ENCODE peak calls at places on chromosome 15, in nine cellular contexts. One of them, this sample, is unnamed.
A peak's percentile ranks its signal among the peaks of the same experiment; 100 is the strongest.

GRCh38 chr15:29688981-29689723 is 133.1 kb downstream of the TJP1 start:
- DNase-seq in A549: no peak
- DNase-seq in adrenal gland: no peak
- DNase-seq in HCT116: no peak
- DNase-seq in suprapubic skin: no peak
- DNase-seq in sigmoid colon: no peak
- DNase-seq in gastrocnemius medialis: no peak
- DNase-seq in IMR-90: no peak
- DNase-seq in tibial nerve: no peak
- DNase-seq in this sample: no peak

GRCh38 chr15:98889930-98890695 is 117.5 kb downstream of the PGPEP1L start:
- DNase-seq in A549: no peak
- DNase-seq in adrenal gland: no peak
- DNase-seq in HCT116: no peak
- DNase-seq in suprapubic skin: no peak
- DNase-seq in sigmoid colon: no peak
- DNase-seq in gastrocnemius medialis: no peak
- DNase-seq in IMR-90: peak; percentile 95
- DNase-seq in tibial nerve: no peak
- DNase-seq in this sample: no peak

GRCh38 chr15:60858511-60859085 is 370.5 kb downstream of the RORA start:
- DNase-seq in A549: no peak
- DNase-seq in adrenal gland: no peak
- DNase-seq in HCT116: no peak
- DNase-seq in suprapubic skin: no peak
- DNase-seq in sigmoid colon: no peak
- DNase-seq in gastrocnemius medialis: no peak
- DNase-seq in IMR-90: no peak
- DNase-seq in tibial nerve: no peak
- DNase-seq in this sample: no peak

GRCh38 chr15:101476756-101477155 is 12.8 kb downstream of the PCSK6 start:
- DNase-seq in A549: no peak
- DNase-seq in adrenal gland: no peak
- DNase-seq in HCT116: no peak
- DNase-seq in suprapubic skin: no peak
- DNase-seq in sigmoid colon: no peak
- DNase-seq in gastrocnemius medialis: no peak
- DNase-seq in IMR-90: no peak
- DNase-seq in tibial nerve: no peak
- DNase-seq in this sample: no peak

GRCh38 chr15:68154923-68155559 is 50.1 kb downstream of the CALML4 start:
- DNase-seq in A549: peak; percentile 39
- DNase-seq in adrenal gland: peak; percentile 64
- DNase-seq in HCT116: peak; percentile 27
- DNase-seq in suprapubic skin: no peak
- DNase-seq in sigmoid colon: no peak
- DNase-seq in gastrocnemius medialis: no peak
- DNase-seq in IMR-90: peak; percentile 70
- DNase-seq in tibial nerve: peak; percentile 71
- DNase-seq in this sample: peak; percentile 38

GRCh38 chr15:69535101-69535638 is 82.6 kb downstream of the RPLP1 start:
- DNase-seq in A549: no peak
- DNase-seq in adrenal gland: no peak
- DNase-seq in HCT116: no peak
- DNase-seq in suprapubic skin: no peak
- DNase-seq in sigmoid colon: no peak
- DNase-seq in gastrocnemius medialis: no peak
- DNase-seq in IMR-90: peak; percentile 70
- DNase-seq in tibial nerve: no peak
- DNase-seq in this sample: no peak

GRCh38 chr15:98505611-98506031 is 142.7 kb upstream of the IGF1R start:
- DNase-seq in A549: no peak
- DNase-seq in adrenal gland: no peak
- DNase-seq in HCT116: no peak
- DNase-seq in suprapubic skin: peak; percentile 91
- DNase-seq in sigmoid colon: peak; percentile 77
- DNase-seq in gastrocnemius medialis: peak; percentile 47
- DNase-seq in IMR-90: no peak
- DNase-seq in tibial nerve: peak; percentile 81
- DNase-seq in this sample: no peak

GRCh38 chr15:67148196-67148701 is 82.8 kb downstream of the SMAD3 start:
- DNase-seq in A549: no peak
- DNase-seq in adrenal gland: no peak
- DNase-seq in HCT116: no peak
- DNase-seq in suprapubic skin: no peak
- DNase-seq in sigmoid colon: peak; percentile 50
- DNase-seq in gastrocnemius medialis: no peak
- DNase-seq in IMR-90: peak; percentile 74
- DNase-seq in tibial nerve: no peak
- DNase-seq in this sample: no peak

GRCh38 chr15:91867581-91868026 is 14.1 kb downstream of the SLCO3A1 start:
- DNase-seq in A549: peak; percentile 78
- DNase-seq in adrenal gland: peak; percentile 92
- DNase-seq in HCT116: peak; percentile 61
- DNase-seq in suprapubic skin: no peak
- DNase-seq in sigmoid colon: peak; percentile 91
- DNase-seq in gastrocnemius medialis: peak; percentile 34
- DNase-seq in IMR-90: peak; percentile 87
- DNase-seq in tibial nerve: no peak
- DNase-seq in this sample: peak; percentile 78

GRCh38 chr15:39084683-39085530 is 496.0 kb upstream of the THBS1 start:
- DNase-seq in A549: no peak
- DNase-seq in adrenal gland: no peak
- DNase-seq in HCT116: no peak
- DNase-seq in suprapubic skin: no peak
- DNase-seq in sigmoid colon: peak; percentile 81
- DNase-seq in gastrocnemius medialis: no peak
- DNase-seq in IMR-90: peak; percentile 92
- DNase-seq in tibial nerve: no peak
- DNase-seq in this sample: peak; percentile 51

GRCh38 chr15:78726870-78727551 is 84.3 kb downstream of the ADAMTS7 start:
- DNase-seq in A549: peak; percentile 44
- DNase-seq in adrenal gland: peak; percentile 64
- DNase-seq in HCT116: peak; percentile 70
- DNase-seq in suprapubic skin: no peak
- DNase-seq in sigmoid colon: no peak
- DNase-seq in gastrocnemius medialis: no peak
- DNase-seq in IMR-90: no peak
- DNase-seq in tibial nerve: no peak
- DNase-seq in this sample: no peak

GRCh38 chr15:99565031-99565280 is 828 bp upstream of the MEF2A start:
- DNase-seq in A549: no peak
- DNase-seq in adrenal gland: no peak
- DNase-seq in HCT116: no peak
- DNase-seq in suprapubic skin: no peak
- DNase-seq in sigmoid colon: no peak
- DNase-seq in gastrocnemius medialis: no peak
- DNase-seq in IMR-90: no peak
- DNase-seq in tibial nerve: no peak
- DNase-seq in this sample: no peak

GRCh38 chr15:78450285-78450858 is 12.4 kb downstream of the IREB2 start:
- DNase-seq in A549: no peak
- DNase-seq in adrenal gland: no peak
- DNase-seq in HCT116: no peak
- DNase-seq in suprapubic skin: no peak
- DNase-seq in sigmoid colon: no peak
- DNase-seq in gastrocnemius medialis: no peak
- DNase-seq in IMR-90: no peak
- DNase-seq in tibial nerve: no peak
- DNase-seq in this sample: no peak

GRCh38 chr15:70775160-70775559 is 11.8 kb upstream of the UACA start:
- DNase-seq in A549: peak; percentile 53
- DNase-seq in adrenal gland: no peak
- DNase-seq in HCT116: no peak
- DNase-seq in suprapubic skin: no peak
- DNase-seq in sigmoid colon: no peak
- DNase-seq in gastrocnemius medialis: no peak
- DNase-seq in IMR-90: peak; percentile 82
- DNase-seq in tibial nerve: no peak
- DNase-seq in this sample: no peak

GRCh38 chr15:100958326-100959065 is 39.3 kb downstream of the LRRK1 start:
- DNase-seq in A549: peak; percentile 77
- DNase-seq in adrenal gland: no peak
- DNase-seq in HCT116: no peak
- DNase-seq in suprapubic skin: no peak
- DNase-seq in sigmoid colon: no peak
- DNase-seq in gastrocnemius medialis: no peak
- DNase-seq in IMR-90: peak; percentile 71
- DNase-seq in tibial nerve: no peak
- DNase-seq in this sample: no peak

GRCh38 chr15:39804026-39804425 is 21.4 kb upstream of the FSIP1 start:
- DNase-seq in A549: no peak
- DNase-seq in adrenal gland: no peak
- DNase-seq in HCT116: no peak
- DNase-seq in suprapubic skin: no peak
- DNase-seq in sigmoid colon: no peak
- DNase-seq in gastrocnemius medialis: no peak
- DNase-seq in IMR-90: peak; percentile 51
- DNase-seq in tibial nerve: no peak
- DNase-seq in this sample: no peak

GRCh38 chr15:64361259-64361658 is 5.3 kb upstream of the CSNK1G1 start:
- DNase-seq in A549: no peak
- DNase-seq in adrenal gland: no peak
- DNase-seq in HCT116: no peak
- DNase-seq in suprapubic skin: no peak
- DNase-seq in sigmoid colon: no peak
- DNase-seq in gastrocnemius medialis: no peak
- DNase-seq in IMR-90: no peak
- DNase-seq in tibial nerve: no peak
- DNase-seq in this sample: no peak

GRCh38 chr15:67084561-67084960 is 19.2 kb downstream of the SMAD3 start:
- DNase-seq in A549: no peak
- DNase-seq in adrenal gland: no peak
- DNase-seq in HCT116: no peak
- DNase-seq in suprapubic skin: no peak
- DNase-seq in sigmoid colon: no peak
- DNase-seq in gastrocnemius medialis: no peak
- DNase-seq in IMR-90: no peak
- DNase-seq in tibial nerve: no peak
- DNase-seq in this sample: no peak

GRCh38 chr15:94509259-94509658 is 277.9 kb downstream of the MCTP2 start:
- DNase-seq in A549: no peak
- DNase-seq in adrenal gland: no peak
- DNase-seq in HCT116: no peak
- DNase-seq in suprapubic skin: no peak
- DNase-seq in sigmoid colon: no peak
- DNase-seq in gastrocnemius medialis: no peak
- DNase-seq in IMR-90: no peak
- DNase-seq in tibial nerve: no peak
- DNase-seq in this sample: no peak
- H3K9me3 ChIP-seq in A549: peaks cover 10% of the 10 kb centered on the region
- H3K9me3 ChIP-seq in adrenal gland: no peaks in the 10 kb centered on the region
- H3K9me3 ChIP-seq in HCT116: no peaks in the 10 kb centered on the region
- H3K9me3 ChIP-seq in suprapubic skin: no peaks in the 10 kb centered on the region
- H3K9me3 ChIP-seq in sigmoid colon: no peaks in the 10 kb centered on the region
- H3K9me3 ChIP-seq in gastrocnemius medialis: no peaks in the 10 kb centered on the region
- H3K9me3 ChIP-seq in IMR-90: peaks cover 10% of the 10 kb centered on the region
- H3K9me3 ChIP-seq in tibial nerve: peaks cover 34% of the 10 kb centered on the region
- H3K9me3 ChIP-seq in this sample: peaks cover 33% of the 10 kb centered on the region

DNA sequence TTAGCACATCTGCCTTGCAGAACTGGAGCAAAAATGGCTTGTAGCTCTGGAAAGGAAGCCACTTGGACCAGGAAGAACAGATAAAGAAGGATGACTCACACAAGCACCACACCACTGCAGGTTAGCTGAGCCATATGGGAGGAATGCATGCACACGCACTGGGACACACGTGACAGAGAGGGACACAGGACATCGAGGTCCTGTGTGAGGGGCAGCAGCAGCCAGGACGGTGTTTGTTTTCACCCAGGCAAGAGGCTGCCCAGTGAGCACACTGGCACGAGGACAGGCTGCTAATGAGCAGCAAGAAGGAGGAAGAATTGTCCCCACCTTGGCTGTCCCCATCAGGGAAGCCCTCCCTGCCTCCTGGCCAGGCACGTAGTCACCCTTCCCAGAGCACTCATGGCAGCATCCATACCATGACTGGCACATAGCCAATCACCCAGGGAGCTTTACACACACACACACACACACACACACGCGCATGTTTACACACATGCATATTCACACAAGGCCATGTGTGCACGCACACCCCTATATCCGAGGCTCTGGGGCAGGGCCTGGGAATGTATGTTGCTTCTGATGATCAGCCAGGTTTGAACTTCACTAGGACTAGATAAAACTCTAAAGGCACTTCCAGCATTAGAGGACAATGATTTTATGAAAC is 24.0 kb upstream of the SPTBN5 start:
- DNase-seq in A549: peak; percentile 24
- DNase-seq in adrenal gland: peak; percentile 61
- DNase-seq in HCT116: peak; percentile 57
- DNase-seq in suprapubic skin: no peak
- DNase-seq in sigmoid colon: no peak
- DNase-seq in gastrocnemius medialis: peak; percentile 93
- DNase-seq in IMR-90: peak; percentile 84
- DNase-seq in tibial nerve: no peak
- DNase-seq in this sample: peak; percentile 70
- TF ChIP-seq POLR2A in A549: no peak
- TF ChIP-seq POLR2A in adrenal gland: no peak
- TF ChIP-seq POLR2A in HCT116: no peak
- TF ChIP-seq POLR2A in suprapubic skin: no peak
- TF ChIP-seq POLR2A in sigmoid colon: no peak
- TF ChIP-seq POLR2A in gastrocnemius medialis: no peak
- TF ChIP-seq POLR2A in IMR-90: no peak
- TF ChIP-seq POLR2A in tibial nerve: no peak
- TF ChIP-seq POLR2A in this sample: no peak

DNA sequence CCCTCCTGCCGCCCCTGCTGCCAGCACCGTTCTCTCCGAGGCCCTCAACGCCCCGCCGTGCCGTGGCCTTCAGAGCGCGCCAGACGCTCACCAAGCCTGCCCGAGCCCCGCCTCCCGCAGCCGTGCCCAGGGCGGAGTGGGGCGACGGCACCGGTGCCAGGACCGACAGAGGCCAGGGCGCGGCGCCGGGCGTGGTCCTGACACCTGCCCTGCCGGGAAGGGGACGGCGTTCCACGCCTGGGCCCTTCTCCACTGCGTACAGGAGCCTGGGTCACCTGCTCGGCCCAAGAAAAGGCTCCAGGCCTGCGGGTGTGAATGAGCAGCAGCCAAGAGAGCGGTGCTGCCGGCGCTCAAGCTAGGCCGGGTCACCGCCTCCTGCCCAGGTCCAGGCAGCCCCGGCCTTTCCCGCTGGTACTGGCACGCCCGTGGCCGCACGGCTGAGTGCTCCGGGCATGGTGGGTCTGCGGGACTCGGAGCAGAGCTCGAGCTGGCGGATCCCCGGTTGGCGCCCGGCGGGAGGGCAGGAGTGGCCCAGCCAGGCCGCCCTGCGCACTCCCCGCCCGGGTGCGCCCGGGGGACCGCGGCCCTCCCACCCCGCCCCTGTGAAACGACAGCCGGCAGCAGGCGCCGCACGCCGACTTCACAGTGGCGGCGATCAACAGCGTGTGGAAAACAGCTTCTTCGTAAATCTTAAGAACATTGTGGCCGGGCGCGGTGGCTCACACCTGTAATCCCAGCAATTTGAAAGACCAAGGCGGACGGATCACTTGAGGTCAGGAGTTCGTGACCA is 4.2 kb downstream of the OCA2 start:
- DNase-seq in A549: no peak
- DNase-seq in adrenal gland: peak; percentile 54
- DNase-seq in HCT116: no peak
- DNase-seq in suprapubic skin: peak; percentile 77
- DNase-seq in sigmoid colon: peak; percentile 60
- DNase-seq in gastrocnemius medialis: no peak
- DNase-seq in IMR-90: no peak
- DNase-seq in tibial nerve: no peak
- DNase-seq in this sample: no peak
- H3K4me3 ChIP-seq in A549: no peak overlapping the region
- H3K4me3 ChIP-seq in adrenal gland: no peak overlapping the region
- H3K4me3 ChIP-seq in HCT116: no peak overlapping the region
- H3K4me3 ChIP-seq in suprapubic skin: peak overlapping the region; percentile 56
- H3K4me3 ChIP-seq in sigmoid colon: no peak overlapping the region
- H3K4me3 ChIP-seq in gastrocnemius medialis: peak overlapping the region; percentile 78
- H3K4me3 ChIP-seq in IMR-90: no peak overlapping the region
- H3K4me3 ChIP-seq in tibial nerve: peak overlapping the region; percentile 48
- H3K4me3 ChIP-seq in this sample: peak overlapping the region; percentile 47

GRCh38 chr15:97061392-97061791 is 730.9 kb downstream of the NR2F2 start:
- DNase-seq in A549: no peak
- DNase-seq in adrenal gland: no peak
- DNase-seq in HCT116: no peak
- DNase-seq in suprapubic skin: no peak
- DNase-seq in sigmoid colon: no peak
- DNase-seq in gastrocnemius medialis: no peak
- DNase-seq in IMR-90: no peak
- DNase-seq in tibial nerve: no peak
- DNase-seq in this sample: no peak
- H3K9me3 ChIP-seq in A549: no peaks in the 10 kb centered on the region
- H3K9me3 ChIP-seq in adrenal gland: no peaks in the 10 kb centered on the region
- H3K9me3 ChIP-seq in HCT116: no peaks in the 10 kb centered on the region
- H3K9me3 ChIP-seq in suprapubic skin: no peaks in the 10 kb centered on the region
- H3K9me3 ChIP-seq in sigmoid colon: no peaks in the 10 kb centered on the region
- H3K9me3 ChIP-seq in gastrocnemius medialis: no peaks in the 10 kb centered on the region
- H3K9me3 ChIP-seq in IMR-90: peaks cover 2% of the 10 kb centered on the region
- H3K9me3 ChIP-seq in tibial nerve: no peaks in the 10 kb centered on the region
- H3K9me3 ChIP-seq in this sample: no peaks in the 10 kb centered on the region

This sample was measured in heart left ventricle.